ENCODE peak calls at places on chromosomes 13 and 19, in four cellular contexts. J, Q, Y and U are unnamed samples.
A peak's percentile ranks its signal among the peaks of the same experiment; 100 is the strongest.

GRCh38 chr13:26186995-26187394 is 35.1 kb downstream of the RNF6 start:
- DNase-seq in Q (no peak), Y (no peak), J (no peak), U (no peak)

GRCh38 chr13:104779311-104779710 is 1713.1 kb upstream of the SLC10A2 start:
- DNase-seq in Q (no peak), Y (no peak), J (peak; percentile 36), U (no peak)

GRCh38 chr19:3404324-3405260 is 38.2 kb downstream of the NFIC start:
- DNase-seq in Q (peak; percentile 89), Y (peak; percentile 90), J (peak; percentile 81), U (no peak)

GRCh38 chr13:41107584-41108014 is 25.0 kb downstream of the KBTBD6 start:
- DNase-seq in Q (no peak), Y (no peak), J (no peak), U (no peak)

GRCh38 chr13:99215466-99215865 is 14.8 kb downstream of the UBAC2 start:
- DNase-seq in J (no peak), Q (no peak), Y (no peak), U (no peak)

GRCh38 chr13:67416047-67416925 is 186.2 kb upstream of the PCDH9 start:
- DNase-seq in Y (no peak), J (peak; percentile 2), Q (no peak), U (no peak)

GRCh38 chr13:112716461-112716820 is 26.6 kb downstream of the ATP11A start:
- DNase-seq in J (no peak), Y (no peak), Q (no peak), U (no peak)

GRCh38 chr19:30444686-30445232 is 72.6 kb downstream of the ZNF536 start:
- DNase-seq in J (no peak), Y (no peak), Q (no peak), U (no peak)

GRCh38 chr13:36323951-36324566 is 22.1 kb downstream of the SPART start:
- DNase-seq in Y (no peak), Q (no peak), J (no peak), U (no peak)

GRCh38 chr19:38035515-38036495 is 128.8 kb downstream of the SIPA1L3 start:
- DNase-seq in Q (no peak), Y (no peak), J (no peak), U (no peak)

GRCh38 chr19:17070421-17070820 is 4.8 kb downstream of the HAUS8 start:
- DNase-seq in J (no peak), Q (no peak), Y (no peak), U (no peak)

GRCh38 chr13:112905990-112906641 is 62.9 kb upstream of the MCF2L start:
- DNase-seq in J (no peak), Y (no peak), Q (no peak), U (no peak)

GRCh38 chr19:18733196-18733647 is 49.7 kb downstream of the CRTC1 start:
- DNase-seq in J (peak; percentile 85), Y (peak; percentile 46), Q (peak; percentile 58), U (no peak)

GRCh38 chr19:45742969-45743368 is 9.7 kb downstream of the MEIOSIN start:
- DNase-seq in Q (no peak), J (no peak), Y (no peak), U (no peak)

GRCh38 chr13:28889317-28889716 is 69.2 kb downstream of the MTUS2 start:
- DNase-seq in Y (no peak), Q (no peak), J (no peak), U (no peak)

GRCh38 chr19:33486936-33487793 is 34.4 kb downstream of the PEPD start:
- DNase-seq in Q (no peak), J (no peak), Y (no peak), U (no peak)

GRCh38 chr13:41827507-41828213 is 133.2 kb downstream of the VWA8 start:
- DNase-seq in Y (no peak), Q (no peak), J (peak; percentile 75), U (no peak)

GRCh38 chr19:7010722-7011593 is 10.3 kb downstream of the MBD3L2B start:
- DNase-seq in Y (no peak), J (no peak), Q (no peak), U (no peak)

GRCh38 chr13:102326381-102327118 is 75.3 kb downstream of the FGF14 start:
- DNase-seq in J (no peak), Y (no peak), Q (no peak), U (no peak)

GRCh38 chr19:21028969-21029268 is 8.5 kb downstream of the ZNF430 start:
- DNase-seq in Y (no peak), Q (no peak), J (no peak), U (no peak)

GRCh38 chr13:37526710-37527446 is 71.7 kb downstream of the POSTN start:
- DNase-seq in Q (no peak), J (no peak), Y (no peak), U (no peak)

GRCh38 chr13:45331981-45332830 is 8.8 kb downstream of the TPT1 start:
- DNase-seq in Y (peak; percentile 44), J (no peak), Q (no peak), U (no peak)

GRCh38 chr19:49758292-49758691 is 4.8 kb downstream of the TSKS start:
- DNase-seq in Q (no peak), Y (no peak), J (peak; percentile 26), U (no peak)

GRCh38 chr13:60061737-60062136 is 102.0 kb downstream of the DIAPH3 start:
- DNase-seq in J (no peak), Y (no peak), Q (no peak), U (no peak)

GRCh38 chr13:46748300-46748699 is 48.7 kb downstream of the ESD start:
- DNase-seq in Q (no peak), Y (no peak), J (no peak), U (no peak)

GRCh38 chr13:80036845-80037504 is 304.0 kb downstream of the SPRY2 start:
- DNase-seq in Q (no peak), Y (no peak), J (no peak), U (peak; percentile 21)

GRCh38 chr19:34856052-34856451 is 70.7 kb upstream of the ZNF30 start:
- DNase-seq in Q (no peak), J (no peak), Y (no peak), U (no peak)

GRCh38 chr19:10431254-10431942 is 11.1 kb downstream of the PDE4A start:
- DNase-seq in J (no peak), Q (peak; percentile 32), Y (peak; percentile 53), U (no peak)
- TF ChIP-seq CTCF in J (peak; percentile 13), Q (no peak), Y (no peak), U (peak; percentile 10)

GRCh38 chr13:110042253-110042652 is 255.9 kb upstream of the IRS2 start:
- DNase-seq in J (no peak), Y (no peak), Q (no peak), U (no peak)

GRCh38 chr13:110045202-110045601 is 258.8 kb upstream of the IRS2 start:
- DNase-seq in Y (no peak), J (no peak), Q (no peak), U (no peak)

GRCh38 chr13:110045919-110046318 is 259.5 kb upstream of the IRS2 start:
- DNase-seq in J (no peak), Q (no peak), Y (no peak), U (no peak)

GRCh38 chr13:110047511-110047910 is 259.4 kb downstream of the COL4A1 start:
- DNase-seq in J (peak; percentile 72), Q (peak; percentile 81), Y (no peak), U (no peak)

GRCh38 chr13:110044521-110045200 is 258.3 kb upstream of the IRS2 start:
- DNase-seq in Q (no peak), J (no peak), Y (no peak), U (no peak)
- H3K4me3 ChIP-seq in Q (no peak overlapping the region), J (no peak overlapping the region), Y (no peak overlapping the region), U (no peak overlapping the region)

GRCh38 chr19:13842294-13843103 is 34.4 kb upstream of the NANOS3 start:
- DNase-seq in Y (peak; percentile 91), J (no peak), Q (peak; percentile 91), U (no peak)
- TF ChIP-seq CTCF in Y (no peak), J (no peak), Q (peak; percentile 22), U (no peak)

GRCh38 chr13:75136151-75136550 is 345.8 kb downstream of the TBC1D4 start:
- DNase-seq in Q (no peak), Y (no peak), J (no peak), U (no peak)
- H3K4me3 ChIP-seq in Q (no peak overlapping the region), Y (no peak overlapping the region), J (no peak overlapping the region), U (no peak overlapping the region)

DNA sequence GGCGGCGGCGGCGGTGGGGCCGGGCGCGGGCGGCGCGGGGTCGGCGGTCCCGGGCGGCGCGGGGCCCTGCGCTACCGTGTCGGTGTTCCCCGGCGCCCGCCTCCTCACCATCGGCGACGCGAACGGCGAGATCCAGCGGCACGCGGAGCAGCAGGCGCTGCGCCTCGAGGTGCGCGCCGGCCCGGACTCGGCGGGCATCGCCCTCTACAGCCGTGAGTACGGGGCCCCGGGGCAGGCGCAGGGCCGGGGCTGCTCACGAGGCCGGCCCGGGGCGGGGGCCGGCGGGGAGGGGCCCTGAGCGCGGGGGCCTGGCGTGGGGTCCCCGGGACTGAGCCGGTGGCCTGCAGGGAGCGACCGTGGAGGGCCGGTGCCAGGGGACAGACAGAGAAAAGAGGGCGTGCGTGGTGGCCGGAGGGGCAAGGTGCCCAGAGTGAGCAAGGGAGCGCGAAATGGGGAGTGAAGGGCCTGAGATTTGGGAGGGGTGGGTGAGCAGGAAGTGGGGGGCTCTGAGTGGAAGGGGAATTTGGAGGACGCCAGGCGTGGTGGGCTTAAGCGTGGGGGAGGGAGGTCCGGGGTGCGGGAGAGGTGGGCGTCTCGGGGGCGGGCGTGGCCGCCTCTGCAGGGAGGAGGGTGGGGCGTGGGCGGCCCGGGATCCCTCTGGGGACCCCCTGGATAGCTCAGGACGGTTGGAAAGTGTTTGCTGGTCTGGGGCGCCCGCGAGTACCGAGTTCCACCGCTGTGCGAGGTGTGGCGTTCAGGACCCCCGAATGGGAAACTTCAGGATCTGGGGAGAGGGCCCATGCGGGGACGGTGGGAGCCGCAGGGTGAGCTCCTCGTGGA is 578 bp downstream of the CARM1 start:
- DNase-seq in Q (peak; percentile 52), Y (peak; percentile 58), J (no peak), U (no peak)
- TF ChIP-seq CTCF in Q (peak; percentile 31), Y (no peak), J (peak; percentile 24), U (peak; percentile 33)

GRCh38 chr19:5652261-5652660 is 28.1 kb downstream of the MICOS13 start:
- DNase-seq in J (no peak), Q (no peak), Y (no peak), U (no peak)
- H3K4me3 ChIP-seq in J (no peak overlapping the region), Q (no peak overlapping the region), Y (no peak overlapping the region), U (no peak overlapping the region)

DNA sequence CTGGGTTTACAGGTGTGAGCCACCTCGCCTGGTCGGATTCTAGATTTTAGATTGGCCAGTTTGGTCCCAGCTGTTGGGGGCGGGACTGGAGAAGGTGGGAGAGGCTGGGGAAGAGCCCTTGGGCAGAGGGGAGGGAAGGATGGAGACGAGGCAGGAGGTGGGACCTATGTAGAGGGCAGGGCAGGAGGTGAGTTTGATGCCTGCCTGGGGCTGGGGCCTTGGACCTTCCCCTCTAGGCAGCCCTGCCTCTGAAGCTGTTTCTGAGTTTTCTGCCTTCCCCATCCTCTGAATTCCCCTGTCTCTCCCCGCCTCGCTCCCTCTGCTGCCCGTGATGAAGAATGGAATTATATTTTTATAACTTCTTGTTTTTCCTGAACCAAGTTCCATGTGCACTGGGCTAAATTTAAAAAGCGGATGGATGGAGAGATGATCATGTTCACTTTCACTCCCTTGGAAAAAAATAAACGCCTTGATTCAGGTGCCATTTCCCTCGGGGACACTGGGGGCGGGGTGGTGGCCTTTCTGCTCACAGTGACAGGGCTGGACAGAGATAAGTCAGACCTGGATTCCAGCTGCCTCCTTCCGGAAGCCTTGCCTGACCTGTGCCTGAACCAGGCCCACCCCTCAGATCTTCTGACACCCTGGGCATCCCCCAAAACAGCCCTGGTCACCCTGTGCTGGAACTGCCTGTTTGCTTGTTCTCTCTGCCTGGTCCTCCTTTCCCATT is 16.5 kb upstream of the TNFAIP8L1 start:
- DNase-seq in Q (no peak), Y (no peak), J (no peak), U (no peak)
- TF ChIP-seq CTCF in Q (no peak), Y (no peak), J (peak; percentile 27), U (no peak)

GRCh38 chr19:42271045-42271419 is 2.0 kb downstream of the CIC start:
- DNase-seq in Y (no peak), J (no peak), Q (no peak), U (no peak)
- H3K4me3 ChIP-seq in Y (peak overlapping the region; percentile 81), J (peak overlapping the region; percentile 89), Q (peak overlapping the region; percentile 71), U (peak overlapping the region; percentile 61)